ENCODE peak calls at places on chromosome 12, in ten cellular contexts. U is Peyer's patch, N is breast epithelium, D is K562, I is testis, L is body of pancreas, P is A549, Z is uterus, K is tibial nerve, Y is adrenal gland. H is an unnamed sample.

GRCh38 chr12:40634431-40635131 is 57.7 kb upstream of the CNTN1 start:
- DNase-seq in U (no peak), N (no peak), D (no peak), I (no peak), L (no peak), P (no peak), Z (no peak), K (no peak), Y (no peak), H (no peak)

GRCh38 chr12:121803861-121804416 is at the start of gene SETD1B:
- DNase-seq in U (no peak), N (no peak), D (peak), I (no peak), L (peak), P (peak), Z (peak), K (no peak), Y (peak), H (peak)

GRCh38 chr12:20415013-20415412 is 46.7 kb downstream of the PDE3A start:
- DNase-seq in U (no peak), N (no peak), D (no peak), I (no peak), L (peak), P (no peak), Z (no peak), K (no peak), Y (no peak), H (no peak)

GRCh38 chr12:52523825-52524224 is 3.6 kb upstream of the KRT5 start:
- DNase-seq in U (peak), N (peak), D (no peak), I (no peak), L (no peak), P (no peak), Z (no peak), K (no peak), Y (no peak), H (no peak)

GRCh38 chr12:131852551-131853299 is 24.5 kb downstream of the MMP17 start:
- DNase-seq in U (peak), N (no peak), D (no peak), I (no peak), L (no peak), P (peak), Z (no peak), K (no peak), Y (no peak), H (peak)

GRCh38 chr12:109989380-109989779 is 6.8 kb downstream of the GIT2 start:
- DNase-seq in U (no peak), N (no peak), D (no peak), I (no peak), L (no peak), P (no peak), Z (no peak), K (no peak), Y (no peak), H (no peak)

GRCh38 chr12:65175385-65175784 is 6.0 kb downstream of the LEMD3 start:
- DNase-seq in U (no peak), N (no peak), D (no peak), I (no peak), L (no peak), P (no peak), Z (no peak), K (no peak), Y (no peak), H (no peak)

GRCh38 chr12:40794087-40794486 is 101.8 kb downstream of the CNTN1 start:
- DNase-seq in U (no peak), N (no peak), D (no peak), I (no peak), L (no peak), P (no peak), Z (no peak), K (no peak), Y (no peak), H (no peak)

GRCh38 chr12:26939192-26939832 is 1.0 kb downstream of the FGFR1OP2 start:
- DNase-seq in U (no peak), N (no peak), D (no peak), I (no peak), L (no peak), P (no peak), Z (no peak), K (no peak), Y (no peak), H (peak)

GRCh38 chr12:106133136-106134087 is 5.3 kb downstream of the NUAK1 start:
- DNase-seq in U (no peak), N (no peak), D (no peak), I (no peak), L (no peak), P (peak), Z (no peak), K (no peak), Y (no peak), H (no peak)

GRCh38 chr12:49748306-49748705 is 6.9 kb downstream of the TMBIM6 start:
- DNase-seq in U (no peak), N (no peak), D (no peak), I (no peak), L (no peak), P (no peak), Z (no peak), K (no peak), Y (no peak), H (no peak)

GRCh38 chr12:53344824-53345485 is 8.8 kb upstream of the SP7 start:
- DNase-seq in U (peak), N (peak), D (peak), I (peak), L (peak), P (peak), Z (peak), K (peak), Y (peak), H (peak)

GRCh38 chr12:67413577-67413976 is 144.4 kb downstream of the CAND1 start:
- DNase-seq in U (no peak), N (no peak), D (no peak), I (no peak), L (no peak), P (no peak), Z (no peak), K (no peak), Y (no peak), H (no peak)

GRCh38 chr12:69141074-69141473 is 98.3 kb upstream of the CPSF6 start:
- DNase-seq in U (no peak), N (no peak), D (no peak), I (no peak), L (no peak), P (no peak), Z (no peak), K (no peak), Y (no peak), H (no peak)

GRCh38 chr12:64404470-64405446 is 566 bp downstream of the XPOT start:
- DNase-seq in U (peak), N (no peak), D (peak), I (peak), L (peak), P (peak), Z (peak), K (no peak), Y (peak), H (peak)

GRCh38 chr12:114628199-114628598 is 55.8 kb downstream of the TBX3 start:
- DNase-seq in U (no peak), N (no peak), D (no peak), I (no peak), L (no peak), P (peak), Z (no peak), K (no peak), Y (no peak), H (no peak)

GRCh38 chr12:42905419-42905705 is 315.8 kb upstream of the PRICKLE1 start:
- DNase-seq in U (no peak), N (no peak), D (no peak), I (no peak), L (no peak), P (no peak), Z (no peak), K (no peak), Y (no peak), H (no peak)

GRCh38 chr12:98901189-98901588 is 256.1 kb downstream of the APAF1 start:
- DNase-seq in U (no peak), N (no peak), D (no peak), I (no peak), L (no peak), P (no peak), Z (no peak), K (no peak), Y (no peak), H (no peak)

GRCh38 chr12:53972152-53972702 is 699 bp upstream of the HOXC11 start:
- DNase-seq in U (no peak), N (no peak), D (no peak), I (no peak), L (no peak), P (no peak), Z (no peak), K (no peak), Y (no peak), H (no peak)

GRCh38 chr12:131915000-131915689 is 13.9 kb upstream of the PUS1 start:
- DNase-seq in U (no peak), N (no peak), D (no peak), I (no peak), L (no peak), P (no peak), Z (no peak), K (no peak), Y (no peak), H (no peak)

GRCh38 chr12:68109444-68110217 is 49.9 kb downstream of the IFNG start:
- DNase-seq in U (no peak), N (no peak), D (no peak), I (no peak), L (peak), P (no peak), Z (no peak), K (no peak), Y (no peak), H (no peak)

GRCh38 chr12:45125997-45126396 is 75.1 kb upstream of the DBX2 start:
- DNase-seq in U (no peak), N (no peak), D (no peak), I (no peak), L (no peak), P (no peak), Z (no peak), K (no peak), Y (no peak), H (no peak)

GRCh38 chr12:121536058-121536928 is 44.5 kb downstream of the KDM2B start:
- DNase-seq in U (peak), N (peak), D (peak), I (peak), L (peak), P (peak), Z (peak), K (peak), Y (peak), H (peak)

GRCh38 chr12:31589582-31589895 is 1.4 kb downstream of the DENND5B start:
- DNase-seq in U (peak), N (no peak), D (no peak), I (no peak), L (no peak), P (no peak), Z (no peak), K (no peak), Y (no peak), H (no peak)

GRCh38 chr12:31591308-31591901 is 469 bp upstream of the DENND5B start:
- DNase-seq in U (peak), N (no peak), D (no peak), I (peak), L (peak), P (peak), Z (peak), K (no peak), Y (peak), H (peak)

GRCh38 chr12:31588976-31589375 is 2.0 kb downstream of the DENND5B start:
- DNase-seq in U (no peak), N (no peak), D (no peak), I (no peak), L (no peak), P (no peak), Z (no peak), K (no peak), Y (peak), H (no peak)

GRCh38 chr12:31589896-31590729 is 823 bp downstream of the DENND5B start:
- DNase-seq in U (peak), N (peak), D (peak), I (peak), L (peak), P (peak), Z (peak), K (peak), Y (peak), H (peak)

GRCh38 chr12:31590730-31591307 is at the start of gene DENND5B:
- DNase-seq in U (peak), N (peak), D (peak), I (peak), L (peak), P (peak), Z (peak), K (peak), Y (peak), H (peak)
- TF ChIP-seq POLR2A in U (no peak), N (no peak), D (no peak), I (no peak), L (no peak), P (peak), Z (no peak), K (no peak), Y (peak), H (peak)

GRCh38 chr12:31318870-31319269 is 7.1 kb downstream of the SINHCAF start:
- DNase-seq in U (no peak), N (no peak), D (no peak), I (no peak), L (no peak), P (no peak), Z (no peak), K (no peak), Y (no peak), H (peak)

GRCh38 chr12:31315779-31316465 is 10.0 kb downstream of the SINHCAF start:
- DNase-seq in U (no peak), N (no peak), D (no peak), I (no peak), L (no peak), P (no peak), Z (no peak), K (no peak), Y (no peak), H (no peak)

GRCh38 chr12:31315089-31315725 is 10.7 kb downstream of the SINHCAF start:
- DNase-seq in U (no peak), N (no peak), D (no peak), I (no peak), L (no peak), P (no peak), Z (no peak), K (no peak), Y (no peak), H (no peak)

GRCh38 chr12:31316964-31317363 is 9.0 kb downstream of the SINHCAF start:
- DNase-seq in U (no peak), N (no peak), D (no peak), I (no peak), L (no peak), P (no peak), Z (no peak), K (no peak), Y (no peak), H (no peak)

GRCh38 chr12:31317471-31318397 is 8.2 kb downstream of the SINHCAF start:
- DNase-seq in U (no peak), N (no peak), D (no peak), I (no peak), L (no peak), P (no peak), Z (no peak), K (no peak), Y (no peak), H (peak)
- H3K4me3 ChIP-seq in U (no peak), N (peak), D (peak), I (no peak), L (no peak), P (peak), Z (peak), K (peak), Y (peak), H (peak)

GRCh38 chr12:46268617-46269428 is at the start of gene SLC38A1:
- DNase-seq in U (peak), N (peak), D (peak), I (peak), L (peak), P (peak), Z (peak), K (peak), Y (peak), H (peak)
- TF ChIP-seq POLR2A in U (peak), N (peak), D (peak), I (no peak), L (peak), P (peak), Z (peak), K (no peak), Y (no peak), H (peak)

GRCh38 chr12:124916370-124917134 is 2.1 kb upstream of the UBC start:
- DNase-seq in U (no peak), N (peak), D (no peak), I (peak), L (peak), P (peak), Z (peak), K (peak), Y (peak), H (peak)
- H3K4me3 ChIP-seq in U (peak), N (peak), D (peak), I (no peak), L (no peak), P (peak), Z (peak), K (no peak), Y (peak), H (peak)

GRCh38 chr12:12528361-12529092 is 34.1 kb downstream of the DUSP16 start:
- DNase-seq in U (no peak), N (no peak), D (no peak), I (no peak), L (no peak), P (no peak), Z (no peak), K (no peak), Y (no peak), H (no peak)

GRCh38 chr12:12529783-12530421 is 32.8 kb downstream of the DUSP16 start:
- DNase-seq in U (no peak), N (no peak), D (no peak), I (no peak), L (no peak), P (no peak), Z (no peak), K (no peak), Y (no peak), H (no peak)

GRCh38 chr12:12533238-12533829 is 29.3 kb downstream of the DUSP16 start:
- DNase-seq in U (no peak), N (no peak), D (no peak), I (peak), L (peak), P (peak), Z (no peak), K (no peak), Y (peak), H (no peak)

GRCh38 chr12:12534134-12534866 is 28.4 kb downstream of the DUSP16 start:
- DNase-seq in U (no peak), N (no peak), D (no peak), I (peak), L (peak), P (no peak), Z (no peak), K (no peak), Y (peak), H (no peak)

DNA sequence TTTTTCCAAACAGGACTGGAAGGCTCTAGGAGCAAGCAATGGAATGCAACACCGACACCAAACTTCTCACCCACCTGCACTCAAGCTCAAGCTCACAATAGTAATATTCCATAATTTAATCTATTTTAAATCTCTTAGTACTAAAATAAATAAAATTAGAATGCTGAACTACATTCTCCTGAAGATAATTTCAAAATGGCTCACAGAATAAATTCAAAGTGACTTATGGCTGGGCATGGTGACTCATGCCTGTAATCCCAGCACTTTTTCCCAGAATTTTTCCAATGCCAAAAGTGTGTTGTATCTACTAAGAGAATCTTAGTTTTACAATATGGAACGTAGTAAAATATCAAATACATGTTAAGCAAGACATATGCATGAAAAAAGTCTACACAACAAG is 31.5 kb downstream of the DUSP16 start:
- DNase-seq in U (no peak), N (no peak), D (no peak), I (no peak), L (no peak), P (no peak), Z (no peak), K (no peak), Y (no peak), H (no peak)
- TF ChIP-seq POLR2A in U (no peak), N (no peak), D (no peak), I (no peak), L (no peak), P (no peak), Z (no peak), K (no peak), Y (no peak), H (no peak)

GRCh38 chr12:94149781-94150482 is 1.6 kb downstream of the PLXNC1 start:
- DNase-seq in U (peak), N (no peak), D (no peak), I (peak), L (peak), P (peak), Z (peak), K (peak), Y (no peak), H (peak)

GRCh38 chr12:94152292-94153083 is 4.1 kb downstream of the PLXNC1 start:
- DNase-seq in U (no peak), N (no peak), D (no peak), I (peak), L (peak), P (no peak), Z (no peak), K (no peak), Y (no peak), H (no peak)

GRCh38 chr12:94151577-94151976 is 3.2 kb downstream of the PLXNC1 start:
- DNase-seq in U (no peak), N (no peak), D (no peak), I (no peak), L (peak), P (no peak), Z (no peak), K (no peak), Y (no peak), H (no peak)

GRCh38 chr12:94148841-94149780 is 734 bp downstream of the PLXNC1 start:
- DNase-seq in U (peak), N (no peak), D (no peak), I (peak), L (peak), P (peak), Z (no peak), K (no peak), Y (no peak), H (peak)

DNA sequence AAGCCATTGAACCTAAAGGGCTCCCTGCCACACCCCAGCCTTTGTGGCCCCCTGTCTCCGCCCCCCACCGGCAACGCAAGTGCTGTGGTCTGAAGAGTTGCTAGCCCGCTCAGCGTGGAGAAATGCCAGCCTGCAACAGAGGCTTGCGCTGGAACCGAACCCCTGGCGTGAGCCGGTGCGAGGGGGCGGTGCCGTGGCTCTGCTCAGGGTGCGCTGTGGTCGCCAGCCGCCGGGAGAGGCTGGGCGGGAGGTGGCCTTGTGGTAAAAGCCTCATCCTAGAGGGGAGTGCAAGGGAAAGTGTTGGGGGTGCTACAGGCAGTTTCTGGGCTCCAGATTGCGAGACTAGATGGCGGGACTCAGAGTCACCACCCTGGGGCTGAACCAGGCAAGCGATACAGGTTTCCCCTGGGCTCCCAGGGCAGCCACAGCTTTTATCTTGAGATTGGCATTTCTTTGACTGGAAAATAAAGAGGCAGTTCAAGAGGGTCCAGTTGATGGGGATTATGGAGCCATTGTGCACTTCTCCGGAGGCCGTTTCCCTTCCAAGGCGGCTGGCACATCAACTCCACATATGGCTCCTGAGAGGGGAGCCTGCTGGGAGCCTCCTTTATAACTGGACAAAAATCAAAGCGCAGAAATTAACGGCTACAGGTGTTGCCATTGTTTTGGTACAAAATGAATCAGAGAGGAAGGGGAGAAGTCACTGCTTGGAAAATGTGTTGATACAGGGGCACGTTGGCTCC is 2.3 kb downstream of the PLXNC1 start:
- DNase-seq in U (peak), N (no peak), D (no peak), I (peak), L (peak), P (no peak), Z (no peak), K (no peak), Y (no peak), H (peak)
- H3K4me3 ChIP-seq in U (peak), N (peak), D (no peak), I (peak), L (no peak), P (peak), Z (peak), K (peak), Y (peak), H (peak)

H was measured in NB4.